ENCODE peak calls at places on chromosomes 2 and 18, in five cellular contexts. One of them, this sample, is unnamed.

GRCh38 chr18:48475635-48476549 is 62.9 kb upstream of the CTIF start:
- DNase-seq in A549: peak
- DNase-seq in GM23338: peak
- DNase-seq in GM12878: peak
- DNase-seq in K562: peak
- DNase-seq in this sample: peak

GRCh38 chr2:101253713-101254085 is 1.0 kb downstream of the CNOT11 start:
- DNase-seq in K562: no peak
- DNase-seq in GM23338: no peak
- DNase-seq in GM12878: no peak
- DNase-seq in A549: no peak
- DNase-seq in this sample: no peak

GRCh38 chr2:48768669-48769068 is 13.1 kb upstream of the LHCGR start:
- DNase-seq in K562: no peak
- DNase-seq in GM12878: no peak
- DNase-seq in GM23338: no peak
- DNase-seq in A549: no peak
- DNase-seq in this sample: no peak

GRCh38 chr2:10487144-10488104 is 39.3 kb upstream of the ODC1 start:
- DNase-seq in K562: no peak
- DNase-seq in GM23338: no peak
- DNase-seq in A549: peak
- DNase-seq in GM12878: no peak
- DNase-seq in this sample: peak

GRCh38 chr2:174836345-174836999 is 72.2 kb upstream of the CHRNA1 start:
- DNase-seq in K562: no peak
- DNase-seq in GM12878: no peak
- DNase-seq in A549: peak
- DNase-seq in GM23338: no peak
- DNase-seq in this sample: no peak

GRCh38 chr18:33664528-33664927 is 86.5 kb downstream of the ASXL3 start:
- DNase-seq in K562: no peak
- DNase-seq in GM12878: no peak
- DNase-seq in GM23338: no peak
- DNase-seq in A549: no peak
- DNase-seq in this sample: no peak

GRCh38 chr2:176923205-176923604 is 289.4 kb upstream of the HNRNPA3 start:
- DNase-seq in K562: no peak
- DNase-seq in A549: no peak
- DNase-seq in GM12878: no peak
- DNase-seq in GM23338: no peak
- DNase-seq in this sample: no peak

GRCh38 chr2:155309483-155309882 is 611.0 kb downstream of the KCNJ3 start:
- DNase-seq in GM12878: no peak
- DNase-seq in K562: no peak
- DNase-seq in GM23338: no peak
- DNase-seq in A549: no peak
- DNase-seq in this sample: no peak

GRCh38 chr2:1514391-1515072 is 101.3 kb downstream of the TPO start:
- DNase-seq in A549: no peak
- DNase-seq in K562: no peak
- DNase-seq in GM12878: no peak
- DNase-seq in GM23338: no peak
- DNase-seq in this sample: no peak

GRCh38 chr2:22270341-22270740 is 1114.6 kb upstream of the KLHL29 start:
- DNase-seq in K562: no peak
- DNase-seq in A549: no peak
- DNase-seq in GM23338: no peak
- DNase-seq in GM12878: no peak
- DNase-seq in this sample: no peak

GRCh38 chr2:230324503-230324902 is 2.5 kb upstream of the SP140L start:
- DNase-seq in A549: no peak
- DNase-seq in GM23338: no peak
- DNase-seq in GM12878: no peak
- DNase-seq in K562: no peak
- DNase-seq in this sample: no peak

GRCh38 chr2:194566907-194567660 is 1089.9 kb upstream of the SLC39A10 start:
- DNase-seq in A549: no peak
- DNase-seq in GM23338: no peak
- DNase-seq in K562: no peak
- DNase-seq in GM12878: peak
- DNase-seq in this sample: no peak

GRCh38 chr2:112730182-112730581 is 9.4 kb downstream of the NT5DC4 start:
- DNase-seq in GM23338: no peak
- DNase-seq in A549: no peak
- DNase-seq in K562: no peak
- DNase-seq in GM12878: no peak
- DNase-seq in this sample: no peak

GRCh38 chr18:3281456-3282400 is 19.8 kb downstream of the MYL12B start:
- DNase-seq in GM23338: peak
- DNase-seq in A549: peak
- DNase-seq in K562: peak
- DNase-seq in GM12878: no peak
- DNase-seq in this sample: peak

GRCh38 chr2:45127321-45127720 is 118.1 kb upstream of the SIX2 start:
- DNase-seq in GM23338: no peak
- DNase-seq in GM12878: no peak
- DNase-seq in A549: no peak
- DNase-seq in K562: no peak
- DNase-seq in this sample: no peak

GRCh38 chr18:12973562-12974213 is 17.5 kb upstream of the CEP192 start:
- DNase-seq in A549: no peak
- DNase-seq in GM12878: no peak
- DNase-seq in K562: no peak
- DNase-seq in GM23338: no peak
- DNase-seq in this sample: no peak

GRCh38 chr18:55522011-55522410 is 66.0 kb downstream of the TCF4 start:
- DNase-seq in GM23338: peak
- DNase-seq in K562: peak
- DNase-seq in GM12878: no peak
- DNase-seq in A549: peak
- DNase-seq in this sample: no peak

GRCh38 chr2:234026111-234026510 is 24.4 kb upstream of the SPP2 start:
- DNase-seq in GM23338: no peak
- DNase-seq in GM12878: no peak
- DNase-seq in K562: no peak
- DNase-seq in A549: no peak
- DNase-seq in this sample: no peak

GRCh38 chr2:13652531-13653313 is 936.0 kb downstream of the TRIB2 start:
- DNase-seq in GM12878: no peak
- DNase-seq in A549: no peak
- DNase-seq in K562: no peak
- DNase-seq in GM23338: no peak
- DNase-seq in this sample: no peak

GRCh38 chr2:120722603-120723421 is 12.9 kb upstream of the GLI2 start:
- DNase-seq in GM23338: no peak
- DNase-seq in K562: no peak
- DNase-seq in GM12878: no peak
- DNase-seq in A549: peak
- DNase-seq in this sample: peak

GRCh38 chr2:238761802-238762373 is 86.0 kb upstream of the TWIST2 start:
- DNase-seq in A549: no peak
- DNase-seq in K562: no peak
- DNase-seq in GM12878: no peak
- DNase-seq in GM23338: peak
- DNase-seq in this sample: no peak

GRCh38 chr2:100819365-100820345 is at the start of gene NPAS2:
- DNase-seq in K562: peak
- DNase-seq in GM12878: no peak
- DNase-seq in A549: peak
- DNase-seq in GM23338: peak
- DNase-seq in this sample: peak

GRCh38 chr2:229081411-229081810 is 189.7 kb downstream of the PID1 start:
- DNase-seq in K562: no peak
- DNase-seq in A549: no peak
- DNase-seq in GM23338: peak
- DNase-seq in GM12878: no peak
- DNase-seq in this sample: no peak

GRCh38 chr2:88658318-88658717 is 31.1 kb upstream of the EIF2AK3 start:
- DNase-seq in GM12878: no peak
- DNase-seq in K562: no peak
- DNase-seq in GM23338: no peak
- DNase-seq in A549: no peak
- DNase-seq in this sample: no peak

GRCh38 chr2:64837116-64837704 is 152.0 kb upstream of the SLC1A4 start:
- DNase-seq in K562: no peak
- DNase-seq in GM23338: no peak
- DNase-seq in A549: peak
- DNase-seq in GM12878: no peak
- DNase-seq in this sample: no peak

GRCh38 chr2:156653670-156654069 is 217.5 kb downstream of the GPD2 start:
- DNase-seq in GM12878: no peak
- DNase-seq in A549: no peak
- DNase-seq in K562: no peak
- DNase-seq in GM23338: no peak
- DNase-seq in this sample: no peak

DNA sequence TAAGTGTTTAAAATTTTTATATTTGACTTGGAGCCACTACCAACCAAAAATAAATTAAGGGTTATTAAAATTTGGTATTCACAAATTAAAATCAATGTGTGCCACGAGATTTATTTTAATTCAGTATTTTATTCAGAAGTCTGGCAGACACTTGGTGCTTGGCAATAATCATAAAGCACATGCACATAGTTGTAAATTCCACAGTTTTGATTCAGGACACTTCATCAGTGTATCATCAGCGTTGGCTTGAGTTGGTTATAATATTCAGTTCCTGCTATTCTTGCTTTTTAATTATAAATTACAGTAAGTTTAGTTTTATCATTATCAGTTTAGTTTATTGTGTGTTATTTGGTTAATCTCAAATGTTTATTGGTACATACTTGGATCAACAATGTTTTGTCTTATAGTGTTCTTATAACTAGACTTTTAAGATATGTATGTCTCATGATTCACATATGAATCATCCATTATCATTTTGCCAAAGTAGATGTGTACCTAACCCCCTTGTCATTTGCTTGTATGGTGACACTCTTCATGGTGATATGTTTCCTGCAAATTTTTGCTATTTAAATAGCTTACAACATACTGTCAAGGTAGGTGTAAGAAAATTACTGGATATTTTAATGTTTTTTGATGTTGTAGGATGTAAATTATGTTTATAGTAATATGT is 237.9 kb downstream of the BABAM2 start:
- DNase-seq in K562: no peak
- DNase-seq in GM23338: no peak
- DNase-seq in A549: no peak
- DNase-seq in GM12878: no peak
- DNase-seq in this sample: no peak
- TF ChIP-seq JUNB in K562: no peak
- TF ChIP-seq JUNB in GM23338: no peak
- TF ChIP-seq JUNB in A549: peak
- TF ChIP-seq JUNB in GM12878: no peak
- TF ChIP-seq JUNB in this sample: no peak

DNA sequence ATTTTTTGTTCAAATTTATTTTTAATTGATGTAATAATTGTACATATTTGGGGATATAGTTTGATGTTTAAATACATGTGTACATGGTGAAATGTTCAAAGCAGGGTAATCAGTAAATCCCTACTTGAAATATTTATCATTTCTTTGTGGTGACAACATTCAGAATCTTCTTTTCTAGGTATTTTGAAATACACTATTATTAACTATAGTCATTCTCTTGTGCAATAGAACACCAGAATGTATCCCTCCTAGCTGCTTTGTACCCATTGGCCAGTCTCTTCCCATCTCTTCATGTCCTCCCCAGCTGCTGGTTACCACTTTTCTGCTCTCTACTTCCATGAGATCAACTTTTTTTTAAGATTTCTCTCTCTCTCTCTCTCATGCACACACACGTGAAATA is 126.5 kb downstream of the ZNF407 start:
- DNase-seq in GM23338: no peak
- DNase-seq in K562: no peak
- DNase-seq in GM12878: no peak
- DNase-seq in A549: no peak
- DNase-seq in this sample: no peak
- TF ChIP-seq JUNB in GM23338: no peak
- TF ChIP-seq JUNB in K562: no peak
- TF ChIP-seq JUNB in GM12878: no peak
- TF ChIP-seq JUNB in A549: no peak
- TF ChIP-seq JUNB in this sample: no peak

GRCh38 chr18:74511823-74512222 is 15.7 kb downstream of the CNDP2 start:
- DNase-seq in A549: no peak
- DNase-seq in GM23338: no peak
- DNase-seq in K562: no peak
- DNase-seq in GM12878: no peak
- DNase-seq in this sample: no peak

GRCh38 chr18:74508366-74508765 is 12.2 kb downstream of the CNDP2 start:
- DNase-seq in GM12878: no peak
- DNase-seq in K562: no peak
- DNase-seq in GM23338: no peak
- DNase-seq in A549: no peak
- DNase-seq in this sample: no peak

GRCh38 chr18:74508821-74509225 is 12.7 kb downstream of the CNDP2 start:
- DNase-seq in GM12878: no peak
- DNase-seq in GM23338: no peak
- DNase-seq in A549: no peak
- DNase-seq in K562: no peak
- DNase-seq in this sample: no peak

GRCh38 chr18:74510770-74511095 is 14.6 kb downstream of the CNDP2 start:
- DNase-seq in GM23338: no peak
- DNase-seq in A549: no peak
- DNase-seq in K562: no peak
- DNase-seq in GM12878: no peak
- DNase-seq in this sample: no peak

DNA sequence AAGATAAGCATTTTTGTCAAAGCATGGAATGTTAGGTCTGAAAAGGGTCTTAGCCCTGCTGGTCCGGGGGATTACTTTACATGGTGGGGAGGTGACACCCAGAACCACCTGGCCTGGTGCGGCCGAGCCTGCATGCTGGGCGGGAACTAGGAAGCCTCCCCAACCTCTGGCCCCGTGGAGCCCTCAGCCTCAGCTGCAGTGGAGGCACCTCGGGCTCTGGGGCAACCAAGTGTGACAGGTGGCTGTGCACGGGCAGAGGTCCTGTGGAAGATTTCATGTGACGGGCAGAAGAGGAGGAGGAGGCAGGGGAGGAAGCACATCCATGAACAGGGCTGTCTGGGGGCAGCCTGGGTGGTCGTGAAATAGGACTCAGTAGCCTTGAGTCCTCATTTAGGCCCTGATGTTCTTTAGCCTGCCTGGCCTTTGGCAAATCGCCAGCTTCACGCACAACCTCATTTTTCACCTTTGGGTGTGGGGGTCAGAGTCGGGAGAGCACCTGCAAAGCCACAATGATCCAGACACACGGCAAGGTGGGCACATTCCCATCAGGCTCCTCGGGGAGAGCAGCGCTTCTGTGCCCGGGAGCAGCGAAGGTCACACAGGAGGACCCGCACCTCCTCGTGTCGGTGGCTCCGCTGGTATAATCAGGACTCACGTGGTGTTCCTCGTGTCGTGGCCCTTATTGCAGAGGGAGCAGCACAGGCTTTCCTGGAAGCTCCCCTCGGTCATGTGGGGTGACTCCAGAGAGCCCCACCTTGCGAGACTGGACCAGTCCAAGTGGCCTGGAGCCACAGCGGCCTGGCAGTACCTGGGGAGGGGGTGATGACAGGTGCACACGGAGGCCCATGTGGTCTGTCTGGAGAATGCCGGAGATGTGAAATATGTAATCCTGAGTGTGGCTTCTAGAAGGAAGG is 13.9 kb downstream of the CNDP2 start:
- DNase-seq in K562: no peak
- DNase-seq in GM23338: no peak
- DNase-seq in A549: no peak
- DNase-seq in GM12878: no peak
- DNase-seq in this sample: no peak
- TF ChIP-seq JUNB in K562: no peak
- TF ChIP-seq JUNB in GM23338: no peak
- TF ChIP-seq JUNB in A549: no peak
- TF ChIP-seq JUNB in GM12878: no peak
- TF ChIP-seq JUNB in this sample: no peak

GRCh38 chr2:46704593-46704992 is 211.0 kb downstream of the MCFD2 start:
- DNase-seq in GM12878: no peak
- DNase-seq in A549: no peak
- DNase-seq in GM23338: peak
- DNase-seq in K562: no peak
- DNase-seq in this sample: no peak
- TF ChIP-seq JUNB in GM12878: no peak
- TF ChIP-seq JUNB in A549: no peak
- TF ChIP-seq JUNB in GM23338: no peak
- TF ChIP-seq JUNB in K562: no peak
- TF ChIP-seq JUNB in this sample: no peak

This sample was measured in HepG2.